ENCODE peak calls at places on chromosomes 13 and 19, in six cellular contexts. I is effector CD4-positive, alpha-beta T cell; C is Ammon's horn; H is stimulated activated CD8-positive, alpha-beta memory T cell treated with anti-CD3 and anti-CD28 coated beads, Interleukin-4, amount 100 ng/mL, for 48 hours; P is GM23338; E is activated T-cell treated with anti-CD3 and anti-CD28 coated beads for 1 hour. Q is an unnamed sample.
A peak's percentile ranks its signal among the peaks of the same experiment; 100 is the strongest.

GRCh38 chr19:447816-448546 is 12.9 kb downstream of the SHC2 start:
- DNase-seq in C (no peak), P (no peak), E (no peak), I (no peak), H (no peak), Q (no peak)

GRCh38 chr19:47013041-47013517 is 6.6 kb upstream of the NPAS1 start:
- DNase-seq in E (peak; percentile 53), P (peak; percentile 91), I (peak; percentile 53), H (peak; percentile 83), C (peak; percentile 86), Q (peak; percentile 77)

GRCh38 chr13:63389756-63390155 is 1974.1 kb upstream of the PCDH20 start:
- DNase-seq in I (no peak), E (no peak), C (no peak), P (no peak), H (no peak), Q (no peak)

GRCh38 chr19:7874080-7874856 is at the start of gene PRR36:
- DNase-seq in C (peak; percentile 81), P (peak; percentile 91), I (no peak), E (no peak), H (no peak), Q (peak; percentile 94)

GRCh38 chr13:34959489-34959888 is 17.4 kb downstream of the NBEA start:
- DNase-seq in P (no peak), C (no peak), E (no peak), I (no peak), H (no peak), Q (no peak)

GRCh38 chr19:3459322-3459881 is 20.9 kb downstream of the SMIM24 start:
- DNase-seq in E (no peak), H (no peak), P (peak; percentile 78), I (no peak), C (peak; percentile 88), Q (no peak)

GRCh38 chr13:76879211-76879875 is 6.9 kb downstream of the KCTD12 start:
- DNase-seq in C (peak; percentile 74), P (no peak), I (peak; percentile 47), H (peak; percentile 67), E (peak; percentile 28), Q (no peak)

GRCh38 chr19:33662391-33662790 is 40.6 kb downstream of the CHST8 start:
- DNase-seq in C (no peak), P (no peak), I (no peak), H (no peak), E (no peak), Q (no peak)

GRCh38 chr13:41587490-41587889 is 130.1 kb downstream of the RGCC start:
- DNase-seq in C (no peak), H (peak; percentile 29), E (peak; percentile 34), I (peak; percentile 5), P (peak; percentile 64), Q (no peak)

GRCh38 chr13:98371624-98372023 is 194.6 kb upstream of the RNF113B start:
- DNase-seq in E (no peak), C (no peak), P (no peak), H (no peak), I (no peak), Q (no peak)

GRCh38 chr13:113152894-113153809 is 5.3 kb upstream of the PROZ start:
- DNase-seq in P (peak; percentile 73), C (peak; percentile 60), I (peak; percentile 19), E (no peak), H (peak; percentile 40), Q (peak; percentile 67)

GRCh38 chr19:46299004-46299509 is 2.2 kb downstream of the HIF3A start:
- DNase-seq in H (no peak), C (peak; percentile 93), I (no peak), P (no peak), E (no peak), Q (peak; percentile 88)

GRCh38 chr13:74930402-74931165 is 551.4 kb downstream of the TBC1D4 start:
- DNase-seq in C (peak; percentile 66), P (no peak), I (no peak), E (no peak), H (no peak), Q (no peak)